ENCODE peak calls at places on chromosomes 2 and 18, in four cellular contexts. E is neural progenitor cell, O is OCI-LY7, F is GM23248. H is an unnamed sample.

GRCh38 chr2:37448342-37449120 is 104.1 kb downstream of the QPCT start:
- DNase-seq in E (no peak), O (no peak), F (no peak), H (no peak)

GRCh38 chr2:8456149-8457091 is 225.4 kb upstream of the ID2 start:
- DNase-seq in E (no peak), O (no peak), F (no peak), H (peak)

GRCh38 chr18:50819027-50819726 is 639 bp downstream of the MRO start:
- DNase-seq in E (peak), O (no peak), F (peak), H (peak)

GRCh38 chr2:128172191-128172590 is 81.2 kb downstream of the UGGT1 start:
- DNase-seq in E (peak), O (no peak), F (peak), H (peak)

GRCh38 chr18:37334494-37335125 is 231.0 kb downstream of the CELF4 start:
- DNase-seq in E (peak), O (no peak), F (peak), H (no peak)

GRCh38 chr2:211930331-211930730 is 608.3 kb downstream of the ERBB4 start:
- DNase-seq in E (no peak), O (peak), F (no peak), H (peak)

GRCh38 chr2:122000556-122001340 is 245.3 kb downstream of the TSN start:
- DNase-seq in E (no peak), O (no peak), F (no peak), H (no peak)

GRCh38 chr18:55096261-55097026 is 137.2 kb upstream of the CCDC68 start:
- DNase-seq in E (peak), O (peak), F (peak), H (peak)

GRCh38 chr2:54904836-54905235 is 145.4 kb downstream of the RTN4 start:
- DNase-seq in E (no peak), O (no peak), F (no peak), H (no peak)
- H2AFZ ChIP-seq in E (no peak), O (no peak), F (no peak), H (no peak)

DNA sequence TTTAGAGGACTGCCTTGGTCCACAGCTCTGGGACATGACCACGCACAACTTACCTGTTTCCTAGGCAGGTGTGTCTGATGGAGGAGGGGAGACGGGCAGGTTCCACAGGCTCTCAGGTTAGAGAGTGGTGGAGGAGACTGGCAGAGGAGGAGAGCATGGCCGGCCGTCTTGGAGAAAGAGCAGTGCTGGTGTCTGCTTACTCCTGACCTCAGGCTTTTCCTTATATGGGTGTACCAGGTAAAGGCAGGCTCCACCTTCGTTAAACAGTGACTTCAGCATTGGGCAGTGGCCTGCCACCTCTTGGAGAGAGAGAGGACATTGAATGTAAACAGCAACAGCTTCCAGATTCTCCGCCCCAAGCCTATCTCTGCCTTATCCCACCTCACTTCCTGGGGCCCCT is at the start of gene CAPN13:
- DNase-seq in E (peak), O (no peak), F (no peak), H (peak)
- H3K4me3 ChIP-seq in E (no peak), O (no peak), F (no peak), H (no peak)

GRCh38 chr2:42048318-42049251 is 764 bp downstream of the PKDCC start:
- DNase-seq in E (peak), O (no peak), F (peak), H (peak)

GRCh38 chr2:42045956-42046748 is 1.7 kb upstream of the PKDCC start:
- DNase-seq in E (peak), O (no peak), F (no peak), H (no peak)

GRCh38 chr2:42045389-42045788 is 2.4 kb upstream of the PKDCC start:
- DNase-seq in E (no peak), O (no peak), F (no peak), H (no peak)

GRCh38 chr2:42047488-42048317 is at the start of gene PKDCC:
- DNase-seq in E (peak), O (no peak), F (peak), H (peak)

GRCh38 chr2:42046819-42047487 is 868 bp upstream of the PKDCC start:
- DNase-seq in E (peak), O (no peak), F (peak), H (peak)
- TF ChIP-seq EZH2phosphoT487 in E (peak), O (no peak), F (no peak), H (no peak)

GRCh38 chr18:9697121-9697520 is 11.0 kb upstream of the RAB31 start:
- DNase-seq in E (no peak), O (no peak), F (no peak), H (no peak)

GRCh38 chr18:9696701-9697100 is 11.4 kb upstream of the RAB31 start:
- DNase-seq in E (no peak), O (no peak), F (no peak), H (no peak)

GRCh38 chr18:9695605-9696004 is 12.5 kb upstream of the RAB31 start:
- DNase-seq in E (no peak), O (no peak), F (no peak), H (no peak)

GRCh38 chr18:9694952-9695495 is 13.1 kb upstream of the RAB31 start:
- DNase-seq in E (no peak), O (no peak), F (no peak), H (no peak)

GRCh38 chr18:9696112-9696511 is 12.0 kb upstream of the RAB31 start:
- DNase-seq in E (no peak), O (no peak), F (no peak), H (no peak)
- H2AFZ ChIP-seq in E (no peak), O (no peak), F (no peak), H (no peak)

DNA sequence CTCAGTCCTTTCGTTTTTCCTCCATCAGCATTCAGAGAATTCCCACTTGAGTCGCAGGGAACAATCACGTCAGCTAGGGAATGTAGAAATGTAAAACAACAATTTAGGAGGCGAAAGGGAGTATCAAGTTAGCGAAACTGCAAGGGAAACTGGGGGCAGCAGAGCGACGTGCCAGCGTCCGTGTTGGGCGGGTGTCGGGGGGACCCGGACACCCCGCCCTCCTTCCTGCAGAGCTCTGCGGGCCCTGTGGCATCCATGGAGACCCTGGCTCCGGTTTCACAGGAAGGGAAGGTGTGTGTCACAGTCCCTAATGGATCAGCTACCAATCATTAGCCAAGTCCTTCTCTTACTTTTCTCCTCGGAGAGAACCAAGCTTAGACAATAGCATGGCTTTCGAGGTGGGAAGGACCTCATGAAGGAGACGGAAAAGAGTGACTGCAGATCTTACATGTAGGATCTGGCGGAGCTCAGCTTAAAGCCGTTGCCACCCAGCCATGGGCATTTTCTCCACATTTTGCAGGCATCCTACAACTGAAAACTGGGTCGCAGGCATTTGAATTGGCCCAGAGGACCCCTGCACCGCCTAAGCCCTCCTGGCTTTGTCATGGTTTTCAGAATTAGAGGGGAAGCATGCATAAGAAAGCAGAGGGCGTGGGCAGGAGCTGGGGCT is 33.7 kb downstream of the SOX11 start:
- DNase-seq in E (peak), O (no peak), F (no peak), H (peak)
- H3K4me3 ChIP-seq in E (peak), O (no peak), F (no peak), H (peak)

DNA sequence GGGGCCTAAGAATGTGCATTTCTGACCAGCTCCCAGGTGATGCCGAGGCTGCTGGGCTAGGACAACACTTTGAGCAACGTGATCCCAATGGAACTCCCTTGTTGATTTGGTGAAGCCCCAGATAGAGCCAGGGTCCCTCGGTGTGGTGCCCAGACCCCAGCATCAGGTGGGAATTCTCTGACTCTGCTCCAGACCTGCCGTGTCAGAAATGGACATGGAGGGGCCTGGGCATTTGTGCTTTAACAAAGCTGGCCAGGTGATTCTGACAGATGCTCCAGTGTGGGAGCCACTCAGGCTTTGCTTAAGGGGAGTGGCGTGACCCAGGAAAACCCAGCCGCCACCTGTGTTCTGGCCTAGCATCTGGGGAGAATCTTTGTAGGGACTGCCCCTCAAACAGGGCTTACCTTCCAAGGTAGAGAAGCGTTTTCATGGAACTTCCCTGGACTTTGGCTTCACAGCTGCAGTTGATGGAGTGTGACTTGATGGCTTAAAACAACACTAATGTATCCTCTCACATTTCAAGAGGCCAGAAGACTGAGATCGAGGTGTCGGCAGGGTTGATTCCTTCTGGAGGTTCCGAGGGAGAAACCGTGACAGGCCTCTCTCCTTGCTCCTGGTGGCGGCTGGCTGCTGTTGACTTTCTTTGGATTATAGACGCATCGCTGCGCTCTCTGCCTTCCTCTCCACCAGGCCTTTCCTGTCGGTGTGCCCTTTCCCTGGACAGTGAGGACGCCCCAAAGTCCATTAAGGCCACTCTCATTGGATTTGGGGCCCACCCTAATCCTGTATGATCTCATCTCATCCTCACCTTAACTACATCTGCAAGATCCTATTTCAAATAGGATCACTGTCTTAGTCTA is 57.0 kb upstream of the HDAC4 start:
- DNase-seq in E (no peak), O (no peak), F (no peak), H (no peak)
- TF ChIP-seq EZH2phosphoT487 in E (no peak), O (no peak), F (no peak), H (no peak)

GRCh38 chr2:96537734-96538486 is 1.4 kb downstream of the ARID5A start:
- DNase-seq in E (peak), O (no peak), F (peak), H (peak)
- H2AFZ ChIP-seq in E (peak), O (no peak), F (no peak), H (peak)

H was measured in GM23338.